ENCODE peak calls at places on chromosomes 4 and X, in eight cellular contexts. One of them, this sample, is unnamed.

GRCh38 chr4:169136796-169137554 is 126.9 kb upstream of the CBR4 start:
- DNase-seq in sigmoid colon: no peak
- DNase-seq in endothelial cell of umbilical vein: peak
- DNase-seq in colonic mucosa: no peak
- DNase-seq in PC-3: no peak
- DNase-seq in fibroblast of lung: no peak
- DNase-seq in cardiac muscle cell: no peak
- DNase-seq in Panc1: no peak
- DNase-seq in this sample: no peak

GRCh38 chr4:72418458-72418857 is 150.6 kb downstream of the ADAMTS3 start:
- DNase-seq in colonic mucosa: peak
- DNase-seq in sigmoid colon: no peak
- DNase-seq in PC-3: peak
- DNase-seq in endothelial cell of umbilical vein: peak
- DNase-seq in fibroblast of lung: peak
- DNase-seq in Panc1: no peak
- DNase-seq in cardiac muscle cell: peak
- DNase-seq in this sample: peak

GRCh38 chrX:45622538-45622937 is 421.9 kb upstream of the DIPK2B start:
- DNase-seq in endothelial cell of umbilical vein: peak
- DNase-seq in PC-3: peak
- DNase-seq in colonic mucosa: no peak
- DNase-seq in sigmoid colon: no peak
- DNase-seq in cardiac muscle cell: no peak
- DNase-seq in Panc1: no peak
- DNase-seq in fibroblast of lung: peak
- DNase-seq in this sample: peak

GRCh38 chr4:54423066-54423465 is 194.0 kb downstream of the PDGFRA start:
- DNase-seq in Panc1: no peak
- DNase-seq in endothelial cell of umbilical vein: no peak
- DNase-seq in cardiac muscle cell: no peak
- DNase-seq in fibroblast of lung: peak
- DNase-seq in colonic mucosa: no peak
- DNase-seq in sigmoid colon: no peak
- DNase-seq in PC-3: peak
- DNase-seq in this sample: peak

GRCh38 chrX:118740276-118740889 is 13.0 kb downstream of the IL13RA1 start:
- DNase-seq in PC-3: no peak
- DNase-seq in endothelial cell of umbilical vein: no peak
- DNase-seq in colonic mucosa: no peak
- DNase-seq in sigmoid colon: no peak
- DNase-seq in cardiac muscle cell: no peak
- DNase-seq in fibroblast of lung: no peak
- DNase-seq in Panc1: no peak
- DNase-seq in this sample: no peak

GRCh38 chr4:168028970-168029610 is 63.2 kb upstream of the ANXA10 start:
- DNase-seq in sigmoid colon: no peak
- DNase-seq in fibroblast of lung: no peak
- DNase-seq in colonic mucosa: no peak
- DNase-seq in PC-3: peak
- DNase-seq in cardiac muscle cell: no peak
- DNase-seq in Panc1: no peak
- DNase-seq in endothelial cell of umbilical vein: no peak
- DNase-seq in this sample: peak

GRCh38 chrX:77768787-77769186 is 17.2 kb downstream of the ATRX start:
- DNase-seq in sigmoid colon: no peak
- DNase-seq in fibroblast of lung: no peak
- DNase-seq in colonic mucosa: no peak
- DNase-seq in endothelial cell of umbilical vein: no peak
- DNase-seq in PC-3: no peak
- DNase-seq in Panc1: no peak
- DNase-seq in cardiac muscle cell: no peak
- DNase-seq in this sample: no peak

GRCh38 chr4:17580969-17581368 is 4.0 kb downstream of the LAP3 start:
- DNase-seq in endothelial cell of umbilical vein: peak
- DNase-seq in fibroblast of lung: peak
- DNase-seq in colonic mucosa: no peak
- DNase-seq in PC-3: no peak
- DNase-seq in sigmoid colon: no peak
- DNase-seq in Panc1: no peak
- DNase-seq in cardiac muscle cell: peak
- DNase-seq in this sample: peak

GRCh38 chr4:106287353-106287969 is 28.5 kb downstream of the TBCK start:
- DNase-seq in cardiac muscle cell: peak
- DNase-seq in fibroblast of lung: peak
- DNase-seq in endothelial cell of umbilical vein: peak
- DNase-seq in sigmoid colon: no peak
- DNase-seq in colonic mucosa: no peak
- DNase-seq in Panc1: peak
- DNase-seq in PC-3: peak
- DNase-seq in this sample: peak

GRCh38 chrX:13770013-13770412 is 35.5 kb downstream of the OFD1 start:
- DNase-seq in PC-3: no peak
- DNase-seq in sigmoid colon: no peak
- DNase-seq in colonic mucosa: no peak
- DNase-seq in fibroblast of lung: no peak
- DNase-seq in endothelial cell of umbilical vein: no peak
- DNase-seq in Panc1: no peak
- DNase-seq in cardiac muscle cell: no peak
- DNase-seq in this sample: no peak

GRCh38 chr4:159048166-159048886 is 54.6 kb upstream of the RAPGEF2 start:
- DNase-seq in colonic mucosa: peak
- DNase-seq in endothelial cell of umbilical vein: peak
- DNase-seq in cardiac muscle cell: peak
- DNase-seq in Panc1: peak
- DNase-seq in PC-3: peak
- DNase-seq in sigmoid colon: peak
- DNase-seq in fibroblast of lung: peak
- DNase-seq in this sample: peak

GRCh38 chr4:1050486-1051213 is 39.2 kb downstream of the FGFRL1 start:
- DNase-seq in sigmoid colon: peak
- DNase-seq in endothelial cell of umbilical vein: peak
- DNase-seq in Panc1: no peak
- DNase-seq in fibroblast of lung: peak
- DNase-seq in PC-3: no peak
- DNase-seq in colonic mucosa: no peak
- DNase-seq in cardiac muscle cell: peak
- DNase-seq in this sample: no peak

GRCh38 chrX:106897259-106897658 is 5.9 kb downstream of the RIPPLY1 start:
- DNase-seq in sigmoid colon: no peak
- DNase-seq in fibroblast of lung: peak
- DNase-seq in endothelial cell of umbilical vein: no peak
- DNase-seq in cardiac muscle cell: peak
- DNase-seq in Panc1: no peak
- DNase-seq in colonic mucosa: no peak
- DNase-seq in PC-3: peak
- DNase-seq in this sample: peak

GRCh38 chr4:73776363-73776762 is 36.0 kb downstream of the CXCL8 start:
- DNase-seq in endothelial cell of umbilical vein: peak
- DNase-seq in sigmoid colon: peak
- DNase-seq in colonic mucosa: peak
- DNase-seq in cardiac muscle cell: peak
- DNase-seq in fibroblast of lung: peak
- DNase-seq in Panc1: peak
- DNase-seq in PC-3: peak
- DNase-seq in this sample: peak

GRCh38 chr4:156536661-156537060 is 434.9 kb downstream of the PDGFC start:
- DNase-seq in fibroblast of lung: no peak
- DNase-seq in colonic mucosa: no peak
- DNase-seq in endothelial cell of umbilical vein: no peak
- DNase-seq in cardiac muscle cell: no peak
- DNase-seq in Panc1: no peak
- DNase-seq in sigmoid colon: no peak
- DNase-seq in PC-3: peak
- DNase-seq in this sample: peak

GRCh38 chrX:148567229-148567628 is 66.8 kb downstream of the AFF2 start:
- DNase-seq in fibroblast of lung: peak
- DNase-seq in endothelial cell of umbilical vein: no peak
- DNase-seq in sigmoid colon: no peak
- DNase-seq in PC-3: no peak
- DNase-seq in Panc1: no peak
- DNase-seq in colonic mucosa: no peak
- DNase-seq in cardiac muscle cell: peak
- DNase-seq in this sample: no peak

This sample was measured in ELR.